ENCODE peak calls at places on chromosome 15, in four cellular contexts. T is WERI-Rb-1, A is Peyer's patch, C is left lung. E is an unnamed sample. For H3K27me3, the result is how much of the 10 kb centered on the place peaks cover.

GRCh38 chr15:68028137-68028771 is 25.9 kb upstream of the PIAS1 start:
- DNase-seq in T (no peak), A (no peak), C (no peak), E (no peak)

GRCh38 chr15:51234181-51234927 is 104.0 kb downstream of the CYP19A1 start:
- DNase-seq in T (no peak), A (no peak), C (no peak), E (no peak)

GRCh38 chr15:99522288-99522687 is 43.5 kb upstream of the MEF2A start:
- DNase-seq in T (no peak), A (no peak), C (no peak), E (no peak)

GRCh38 chr15:65373163-65373651 is 4.6 kb downstream of the IGDCC3 start:
- DNase-seq in T (peak), A (no peak), C (no peak), E (peak)

GRCh38 chr15:77083381-77084160 is 12.7 kb upstream of the TSPAN3 start:
- DNase-seq in T (no peak), A (peak), C (peak), E (peak)

GRCh38 chr15:61681038-61681418 is 379.2 kb downstream of the VPS13C start:
- DNase-seq in T (no peak), A (no peak), C (no peak), E (no peak)

GRCh38 chr15:58738051-58738707 is 11.3 kb downstream of the ADAM10 start:
- DNase-seq in T (no peak), A (no peak), C (no peak), E (no peak)

GRCh38 chr15:34179257-34179656 is 30.6 kb downstream of the KATNBL1 start:
- DNase-seq in T (no peak), A (no peak), C (no peak), E (no peak)

GRCh38 chr15:29784413-29784812 is 37.9 kb downstream of the TJP1 start:
- DNase-seq in T (no peak), A (no peak), C (no peak), E (no peak)

GRCh38 chr15:68776477-68777270 is 44.0 kb downstream of the ANP32A start:
- DNase-seq in T (no peak), A (no peak), C (no peak), E (no peak)

GRCh38 chr15:50813865-50814264 is 48.4 kb upstream of the SPPL2A start:
- DNase-seq in T (no peak), A (no peak), C (no peak), E (no peak)

DNA sequence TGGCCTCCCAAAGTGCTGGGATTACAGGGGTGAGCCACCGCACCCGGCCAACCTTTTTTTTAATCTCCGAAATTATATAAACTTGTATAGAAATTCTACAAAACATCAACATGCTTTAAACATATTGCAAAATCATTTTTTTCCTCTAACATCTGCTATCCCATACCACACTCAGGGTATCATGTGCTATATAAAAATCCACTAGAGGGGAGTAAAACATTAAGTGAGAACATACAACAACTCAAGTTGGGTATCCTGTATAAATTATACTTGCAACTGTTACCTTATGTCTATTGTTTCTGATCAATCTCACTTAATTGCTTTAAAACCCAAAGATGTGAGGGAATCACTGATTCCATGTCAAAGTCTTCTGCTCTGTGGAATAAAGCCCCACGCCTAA is 71.9 kb upstream of the FBN1 start:
- DNase-seq in T (no peak), A (no peak), C (no peak), E (no peak)
- TF ChIP-seq CTCF in T (no peak), A (no peak), C (no peak), E (no peak)

GRCh38 chr15:93235926-93236781 is 147.1 kb upstream of the RGMA start:
- DNase-seq in T (no peak), A (no peak), C (peak), E (no peak)
- H3K4me3 ChIP-seq in T (no peak), A (no peak), C (peak), E (no peak)

GRCh38 chr15:63379492-63380150 is 2.0 kb downstream of the CA12 start:
- DNase-seq in T (no peak), A (no peak), C (no peak), E (no peak)
- H3K27me3 ChIP-seq in T (under half), A (under half), C (half or more), E (under half)

GRCh38 chr15:72342385-72342784 is 22.4 kb upstream of the CELF6 start:
- DNase-seq in T (peak), A (peak), C (no peak), E (no peak)

GRCh38 chr15:72339777-72340177 is 19.8 kb upstream of the CELF6 start:
- DNase-seq in T (no peak), A (no peak), C (no peak), E (no peak)

GRCh38 chr15:72340366-72340765 is 20.4 kb upstream of the CELF6 start:
- DNase-seq in T (no peak), A (no peak), C (no peak), E (no peak)

GRCh38 chr15:72338617-72339321 is 18.8 kb upstream of the CELF6 start:
- DNase-seq in T (no peak), A (no peak), C (no peak), E (no peak)

DNA sequence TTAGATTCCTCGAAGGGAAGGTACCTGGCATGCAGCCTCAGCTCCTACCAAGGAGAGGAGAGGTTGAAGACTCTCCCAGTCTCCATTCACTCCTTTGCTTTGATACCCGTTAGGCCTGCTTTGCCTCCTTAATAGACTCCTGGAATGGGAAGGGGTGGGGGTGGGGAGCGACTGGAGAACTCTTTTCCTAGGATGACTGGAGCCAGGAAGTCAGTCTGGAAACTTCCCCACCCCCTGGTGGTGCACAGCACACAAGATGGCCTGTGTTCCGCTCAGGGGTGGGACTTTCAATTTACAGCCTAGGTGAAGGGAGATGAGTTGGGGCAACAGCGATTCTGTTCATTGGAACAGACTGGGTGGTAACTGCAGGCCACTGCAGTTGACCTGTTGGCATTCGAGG is 21.4 kb upstream of the CELF6 start:
- DNase-seq in T (peak), A (no peak), C (no peak), E (no peak)
- TF ChIP-seq CTCF in T (peak), A (no peak), C (no peak), E (no peak)

GRCh38 chr15:84657748-84658079 is 285 bp downstream of the NMB start:
- DNase-seq in T (no peak), A (no peak), C (no peak), E (no peak)
- H3K4me3 ChIP-seq in T (peak), A (peak), C (peak), E (peak)

DNA sequence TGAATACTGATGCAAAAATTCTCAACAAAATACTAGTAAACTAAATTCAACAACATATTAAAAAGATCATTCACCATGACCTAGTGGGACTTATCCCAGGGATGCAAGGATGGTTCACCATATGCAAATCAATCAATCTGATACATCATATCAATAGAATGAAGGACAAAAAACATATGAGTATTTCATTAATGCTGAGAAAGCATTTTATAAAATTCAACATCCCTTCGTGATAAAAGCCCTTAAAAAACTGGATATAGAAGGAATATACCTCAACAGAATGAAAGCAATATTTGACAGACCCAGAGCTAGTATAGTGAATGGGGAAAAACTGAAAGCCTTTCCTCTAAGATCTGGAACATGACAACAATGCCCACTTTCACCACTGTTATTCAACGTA is 43.0 kb upstream of the FBN1 start:
- DNase-seq in T (no peak), A (no peak), C (no peak), E (no peak)
- H3K27me3 ChIP-seq in T (under half), A (under half), C (under half), E (under half)

DNA sequence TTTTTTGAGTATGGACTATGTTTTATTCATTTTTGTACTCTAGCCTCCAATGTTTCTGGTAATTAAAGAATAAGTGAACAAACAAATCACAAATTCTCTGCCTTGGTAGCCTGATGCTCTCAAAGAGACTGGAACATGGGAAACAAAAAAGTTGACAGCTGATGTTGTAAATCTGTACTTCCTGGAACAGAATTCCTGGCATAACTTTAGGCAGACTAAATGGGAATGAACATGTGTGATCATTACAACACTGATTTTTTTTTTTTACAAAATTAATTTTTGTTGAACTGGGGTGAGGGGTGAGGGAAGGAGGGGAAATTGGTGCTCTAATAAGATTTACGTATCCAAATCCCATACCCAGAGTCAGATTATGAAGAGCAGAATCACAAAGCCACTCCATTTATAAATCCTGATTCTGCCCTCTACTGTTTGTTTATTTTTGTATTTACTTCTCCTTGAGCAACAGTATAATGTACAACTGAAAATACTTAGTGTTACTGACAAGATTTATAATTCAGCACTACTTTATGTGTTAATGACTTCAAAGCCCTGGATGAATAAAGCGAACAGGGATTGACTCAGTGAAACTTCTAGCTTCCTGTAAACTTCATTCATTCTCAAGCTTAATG is 165.0 kb downstream of the FRMD5 start:
- DNase-seq in T (no peak), A (no peak), C (no peak), E (no peak)
- TF ChIP-seq CTCF in T (no peak), A (no peak), C (no peak), E (no peak)

GRCh38 chr15:96334705-96335428 is 4.4 kb downstream of the NR2F2 start:
- DNase-seq in T (no peak), A (no peak), C (no peak), E (no peak)
- H3K4me3 ChIP-seq in T (no peak), A (peak), C (peak), E (peak)